ENCODE peak calls at places on chromosomes 16 and 17, in eight cellular contexts. S, V, B, A, W, F, O and R are unnamed samples.

GRCh38 chr16:23452221-23452571 is 793 bp downstream of the COG7 start:
- DNase-seq in S (no peak), V (no peak), B (no peak), A (no peak), W (no peak), F (peak; percentile 11), O (no peak), R (no peak)

GRCh38 chr17:7191571-7192270 is 12.6 kb upstream of the ASGR1 start:
- DNase-seq in S (peak; percentile 34), V (peak; percentile 38), B (peak; percentile 82), A (no peak), W (no peak), F (peak; percentile 94), O (no peak), R (no peak)

GRCh38 chr17:3695129-3695722 is 729 bp downstream of the P2RX5 start:
- DNase-seq in S (peak; percentile 9), V (peak; percentile 39), B (no peak), A (peak; percentile 34), W (no peak), F (no peak), O (no peak), R (no peak)

GRCh38 chr16:50742521-50743150 is 750 bp downstream of the CYLD start:
- DNase-seq in S (peak; percentile 36), V (peak; percentile 44), B (no peak), A (no peak), W (no peak), F (peak; percentile 55), O (peak; percentile 34), R (peak; percentile 55)

GRCh38 chr17:75516619-75517276 is 420 bp downstream of the TSEN54 start:
- DNase-seq in S (peak; percentile 21), V (peak; percentile 65), B (peak; percentile 52), A (no peak), W (no peak), F (peak; percentile 46), O (no peak), R (peak; percentile 10)

GRCh38 chr16:12158428-12158827 is 181.9 kb downstream of the SNX29 start:
- DNase-seq in S (peak; percentile 85), V (no peak), B (no peak), A (no peak), W (no peak), F (no peak), O (peak; percentile 95), R (peak; percentile 92)

GRCh38 chr16:7374614-7375174 is 42.0 kb downstream of the RBFOX1 start:
- DNase-seq in S (no peak), V (no peak), B (no peak), A (no peak), W (no peak), F (no peak), O (no peak), R (no peak)

GRCh38 chr17:79830763-79831366 is 8.4 kb downstream of the CBX4 start:
- DNase-seq in S (no peak), V (no peak), B (no peak), A (no peak), W (no peak), F (no peak), O (no peak), R (no peak)

GRCh38 chr16:81861503-81861902 is 82.4 kb downstream of the PLCG2 start:
- DNase-seq in S (peak; percentile 22), V (no peak), B (no peak), A (peak; percentile 22), W (no peak), F (no peak), O (no peak), R (no peak)

GRCh38 chr16:53291757-53292392 is 142.4 kb upstream of the RBL2 start:
- DNase-seq in S (peak; percentile 82), V (no peak), B (no peak), A (no peak), W (no peak), F (no peak), O (no peak), R (peak; percentile 13)

GRCh38 chr16:10080031-10080772 is 102.0 kb downstream of the GRIN2A start:
- DNase-seq in S (peak; percentile 88), V (no peak), B (no peak), A (peak; percentile 8), W (no peak), F (no peak), O (peak; percentile 96), R (peak; percentile 97)

GRCh38 chr17:75033346-75034235 is 13.2 kb downstream of the ATP5PD start:
- DNase-seq in S (peak; percentile 100), V (peak; percentile 62), B (peak; percentile 95), A (peak; percentile 96), W (peak; percentile 83), F (peak; percentile 96), O (peak; percentile 78), R (peak; percentile 84)

GRCh38 chr17:40097931-40098845 is 2.2 kb downstream of the NR1D1 start:
- DNase-seq in S (peak; percentile 25), V (no peak), B (no peak), A (no peak), W (no peak), F (no peak), O (no peak), R (peak; percentile 28)

GRCh38 chr16:26464576-26465266 is 602.0 kb upstream of the C16orf82 start:
- DNase-seq in S (no peak), V (no peak), B (no peak), A (no peak), W (no peak), F (no peak), O (no peak), R (no peak)

GRCh38 chr16:73337371-73337770 is 289.4 kb upstream of the ZFHX3 start:
- DNase-seq in S (peak; percentile 2), V (no peak), B (no peak), A (no peak), W (no peak), F (no peak), O (no peak), R (no peak)

GRCh38 chr17:45149669-45150603 is 1.7 kb downstream of the HEXIM1 start:
- DNase-seq in S (peak; percentile 68), V (peak; percentile 43), B (peak; percentile 35), A (peak; percentile 22), W (no peak), F (peak; percentile 59), O (peak; percentile 34), R (peak; percentile 62)

GRCh38 chr17:78597923-78598545 is 20.8 kb upstream of the DNAH17 start:
- DNase-seq in S (no peak), V (no peak), B (no peak), A (no peak), W (no peak), F (no peak), O (peak; percentile 64), R (peak; percentile 39)

GRCh38 chr17:62605588-62605987 is 21.9 kb upstream of the MRC2 start:
- DNase-seq in S (no peak), V (no peak), B (no peak), A (no peak), W (no peak), F (no peak), O (no peak), R (no peak)

GRCh38 chr17:62597920-62598319 is 29.6 kb upstream of the MRC2 start:
- DNase-seq in S (no peak), V (no peak), B (no peak), A (no peak), W (no peak), F (no peak), O (no peak), R (no peak)

GRCh38 chr17:62600805-62601204 is 26.7 kb upstream of the MRC2 start:
- DNase-seq in S (no peak), V (no peak), B (no peak), A (no peak), W (no peak), F (no peak), O (no peak), R (no peak)

GRCh38 chr17:62599964-62600657 is 27.4 kb upstream of the MRC2 start:
- DNase-seq in S (no peak), V (no peak), B (no peak), A (no peak), W (no peak), F (no peak), O (no peak), R (no peak)

DNA sequence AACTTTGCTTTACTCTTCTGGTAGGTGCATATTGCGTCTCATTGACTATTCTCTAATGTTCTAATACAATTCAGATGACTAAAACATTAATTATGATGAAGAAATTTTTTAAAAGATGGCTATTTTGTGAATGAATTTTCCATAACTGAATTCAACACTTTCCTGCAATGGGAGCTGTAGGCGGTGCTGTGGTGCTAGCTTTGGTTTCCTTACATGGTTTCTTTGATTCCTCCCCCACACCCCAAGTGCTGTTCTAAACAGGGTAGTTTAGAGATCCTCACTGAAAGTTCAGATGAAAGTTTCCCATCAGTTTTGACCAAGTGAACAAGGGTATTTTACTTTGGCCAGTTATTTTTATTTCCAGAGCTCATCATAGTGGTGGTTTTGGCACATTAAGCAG is 26.0 kb upstream of the MRC2 start:
- DNase-seq in S (no peak), V (no peak), B (no peak), A (no peak), W (no peak), F (no peak), O (no peak), R (no peak)
- TF ChIP-seq CTCF in S (no peak), V (no peak), B (no peak), A (no peak), W (no peak), F (no peak), O (no peak), R (no peak)

DNA sequence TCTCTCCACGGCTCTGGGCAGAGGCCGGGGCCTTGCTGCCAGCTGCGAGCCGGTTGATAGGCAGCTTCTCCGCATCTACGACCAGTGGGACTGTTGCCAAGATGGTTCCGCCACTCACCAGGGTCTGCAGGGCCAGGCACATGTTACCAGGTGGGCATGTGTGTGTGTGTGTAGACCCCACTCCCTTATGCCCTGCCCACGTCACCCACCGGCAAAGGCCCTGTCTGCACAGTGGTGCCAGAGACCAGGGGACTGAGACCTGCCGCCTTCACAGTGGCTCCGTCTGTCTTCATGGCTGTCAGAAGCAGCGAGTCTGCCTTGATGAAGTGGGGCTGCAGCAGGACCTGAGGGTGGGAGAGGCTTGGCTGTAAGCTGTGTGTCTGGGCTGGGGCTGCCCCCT is 17.7 kb downstream of the SREBF1 start:
- DNase-seq in S (no peak), V (no peak), B (no peak), A (no peak), W (no peak), F (no peak), O (no peak), R (no peak)
- H3K27ac ChIP-seq in S (peak overlapping the region; percentile 29), V (no peak overlapping the region), B (peak overlapping the region; percentile 93), A (peak overlapping the region; percentile 13), W (no peak overlapping the region), F (peak overlapping the region; percentile 50), O (no peak overlapping the region), R (no peak overlapping the region)

GRCh38 chr16:66551362-66551761 is 1.0 kb upstream of the CKLF start:
- DNase-seq in S (peak; percentile 37), V (peak; percentile 82), B (peak; percentile 59), A (no peak), W (peak; percentile 11), F (peak; percentile 65), O (no peak), R (no peak)
- H3K4me2 ChIP-seq in S (no peak overlapping the region), V (peak overlapping the region; percentile 95), B (peak overlapping the region; percentile 92), A (peak overlapping the region; percentile 91), W (peak overlapping the region; percentile 86), F (peak overlapping the region; percentile 85), O (peak overlapping the region; percentile 92), R (peak overlapping the region; percentile 97)

DNA sequence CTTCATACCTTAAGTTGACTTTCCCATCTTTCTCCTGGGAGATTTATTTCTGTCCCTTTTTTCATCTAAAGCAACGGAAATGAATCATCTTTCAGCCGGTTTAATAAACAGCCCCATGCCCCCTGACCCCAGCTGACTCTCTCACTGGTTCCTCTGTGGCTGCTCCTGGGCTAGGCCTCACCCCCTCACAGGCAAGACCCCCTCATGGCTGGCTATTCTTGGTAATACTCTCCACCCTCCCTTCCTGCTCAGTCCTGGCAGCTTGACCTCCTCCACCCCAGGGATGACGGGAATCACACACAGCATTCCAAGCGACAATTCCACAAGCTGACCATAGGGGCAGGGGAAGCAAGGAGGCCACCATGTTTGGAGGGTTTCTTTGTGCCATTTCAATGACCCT is 1.5 kb upstream of the ADAP2 start:
- DNase-seq in S (no peak), V (no peak), B (peak; percentile 49), A (no peak), W (no peak), F (peak; percentile 67), O (no peak), R (peak; percentile 37)
- TF ChIP-seq CTCF in S (no peak), V (no peak), B (no peak), A (no peak), W (no peak), F (peak; percentile 39), O (no peak), R (no peak)